ENCODE peak calls at places on chromosomes 16 and 17, in ten cellular contexts. One of them, this sample, is unnamed. For H3K9me3, the result is how much of the 10 kb centered on the place peaks cover.

GRCh38 chr17:45942284-45942683 is 47.9 kb downstream of the MAPT start:
- DNase-seq in cardiac muscle cell: no peak
- DNase-seq in breast epithelium: peak
- DNase-seq in left ventricle myocardium inferior: peak
- DNase-seq in uterus: peak
- DNase-seq in Peyer's patch: no peak
- DNase-seq in ovary: peak
- DNase-seq in stomach: peak
- DNase-seq in suprapubic skin: peak
- DNase-seq in AG04450: no peak
- DNase-seq in this sample: no peak

GRCh38 chr16:64983983-64984382 is 137.9 kb downstream of the CDH11 start:
- DNase-seq in cardiac muscle cell: peak
- DNase-seq in breast epithelium: no peak
- DNase-seq in left ventricle myocardium inferior: no peak
- DNase-seq in uterus: no peak
- DNase-seq in Peyer's patch: no peak
- DNase-seq in ovary: peak
- DNase-seq in stomach: no peak
- DNase-seq in suprapubic skin: no peak
- DNase-seq in AG04450: peak
- DNase-seq in this sample: no peak

GRCh38 chr17:83116311-83116771 is 36.9 kb downstream of the METRNL start:
- DNase-seq in cardiac muscle cell: no peak
- DNase-seq in breast epithelium: no peak
- DNase-seq in left ventricle myocardium inferior: no peak
- DNase-seq in uterus: no peak
- DNase-seq in Peyer's patch: no peak
- DNase-seq in ovary: no peak
- DNase-seq in stomach: no peak
- DNase-seq in suprapubic skin: no peak
- DNase-seq in AG04450: no peak
- DNase-seq in this sample: no peak

GRCh38 chr16:34078697-34079096 is 619.3 kb downstream of the TP53TG3F start:
- DNase-seq in cardiac muscle cell: no peak
- DNase-seq in breast epithelium: no peak
- DNase-seq in left ventricle myocardium inferior: no peak
- DNase-seq in uterus: no peak
- DNase-seq in Peyer's patch: no peak
- DNase-seq in ovary: no peak
- DNase-seq in stomach: no peak
- DNase-seq in suprapubic skin: no peak
- DNase-seq in AG04450: peak
- DNase-seq in this sample: no peak

GRCh38 chr16:17638134-17638533 is 167.4 kb upstream of the XYLT1 start:
- DNase-seq in cardiac muscle cell: no peak
- DNase-seq in breast epithelium: no peak
- DNase-seq in left ventricle myocardium inferior: no peak
- DNase-seq in uterus: no peak
- DNase-seq in Peyer's patch: no peak
- DNase-seq in ovary: no peak
- DNase-seq in stomach: no peak
- DNase-seq in suprapubic skin: no peak
- DNase-seq in AG04450: no peak
- DNase-seq in this sample: no peak

GRCh38 chr16:57358527-57359095 is at the start of gene CCL22:
- DNase-seq in cardiac muscle cell: no peak
- DNase-seq in breast epithelium: no peak
- DNase-seq in left ventricle myocardium inferior: no peak
- DNase-seq in uterus: no peak
- DNase-seq in Peyer's patch: peak
- DNase-seq in ovary: no peak
- DNase-seq in stomach: peak
- DNase-seq in suprapubic skin: peak
- DNase-seq in AG04450: no peak
- DNase-seq in this sample: no peak

GRCh38 chr17:19539040-19539399 is 5.4 kb downstream of the SLC47A1 start:
- DNase-seq in cardiac muscle cell: no peak
- DNase-seq in breast epithelium: no peak
- DNase-seq in left ventricle myocardium inferior: no peak
- DNase-seq in uterus: no peak
- DNase-seq in Peyer's patch: no peak
- DNase-seq in ovary: no peak
- DNase-seq in stomach: no peak
- DNase-seq in suprapubic skin: no peak
- DNase-seq in AG04450: no peak
- DNase-seq in this sample: no peak

GRCh38 chr17:74334393-74335039 is 8.5 kb downstream of the KIF19 start:
- DNase-seq in cardiac muscle cell: no peak
- DNase-seq in breast epithelium: no peak
- DNase-seq in left ventricle myocardium inferior: no peak
- DNase-seq in uterus: no peak
- DNase-seq in Peyer's patch: no peak
- DNase-seq in ovary: no peak
- DNase-seq in stomach: no peak
- DNase-seq in suprapubic skin: no peak
- DNase-seq in AG04450: no peak
- DNase-seq in this sample: no peak

GRCh38 chr16:85389679-85390470 is 223.2 kb upstream of the GSE1 start:
- DNase-seq in cardiac muscle cell: no peak
- DNase-seq in breast epithelium: no peak
- DNase-seq in left ventricle myocardium inferior: peak
- DNase-seq in uterus: no peak
- DNase-seq in Peyer's patch: no peak
- DNase-seq in ovary: no peak
- DNase-seq in stomach: no peak
- DNase-seq in suprapubic skin: peak
- DNase-seq in AG04450: no peak
- DNase-seq in this sample: no peak

GRCh38 chr16:67441907-67442306 is 11.0 kb downstream of the HSD11B2 start:
- DNase-seq in cardiac muscle cell: no peak
- DNase-seq in breast epithelium: no peak
- DNase-seq in left ventricle myocardium inferior: peak
- DNase-seq in uterus: no peak
- DNase-seq in Peyer's patch: no peak
- DNase-seq in ovary: no peak
- DNase-seq in stomach: peak
- DNase-seq in suprapubic skin: no peak
- DNase-seq in AG04450: no peak
- DNase-seq in this sample: no peak

GRCh38 chr17:40035162-40035559 is 19.0 kb downstream of the MED24 start:
- DNase-seq in cardiac muscle cell: peak
- DNase-seq in breast epithelium: no peak
- DNase-seq in left ventricle myocardium inferior: no peak
- DNase-seq in uterus: no peak
- DNase-seq in Peyer's patch: no peak
- DNase-seq in ovary: no peak
- DNase-seq in stomach: no peak
- DNase-seq in suprapubic skin: no peak
- DNase-seq in AG04450: no peak
- DNase-seq in this sample: no peak

GRCh38 chr16:67339453-67339852 is 12.8 kb downstream of the LRRC36 start:
- DNase-seq in cardiac muscle cell: no peak
- DNase-seq in breast epithelium: no peak
- DNase-seq in left ventricle myocardium inferior: no peak
- DNase-seq in uterus: no peak
- DNase-seq in Peyer's patch: no peak
- DNase-seq in ovary: no peak
- DNase-seq in stomach: no peak
- DNase-seq in suprapubic skin: no peak
- DNase-seq in AG04450: peak
- DNase-seq in this sample: no peak

GRCh38 chr17:10050597-10051101 is 145.6 kb upstream of the RCVRN start:
- DNase-seq in cardiac muscle cell: no peak
- DNase-seq in breast epithelium: peak
- DNase-seq in left ventricle myocardium inferior: no peak
- DNase-seq in uterus: peak
- DNase-seq in Peyer's patch: no peak
- DNase-seq in ovary: no peak
- DNase-seq in stomach: no peak
- DNase-seq in suprapubic skin: no peak
- DNase-seq in AG04450: peak
- DNase-seq in this sample: no peak

GRCh38 chr17:80732268-80732667 is 187.6 kb downstream of the RPTOR start:
- DNase-seq in cardiac muscle cell: no peak
- DNase-seq in breast epithelium: no peak
- DNase-seq in left ventricle myocardium inferior: no peak
- DNase-seq in uterus: no peak
- DNase-seq in Peyer's patch: no peak
- DNase-seq in ovary: no peak
- DNase-seq in stomach: no peak
- DNase-seq in suprapubic skin: no peak
- DNase-seq in AG04450: no peak
- DNase-seq in this sample: no peak

GRCh38 chr17:18093616-18094408 is 6.1 kb downstream of the DRG2 start:
- DNase-seq in cardiac muscle cell: peak
- DNase-seq in breast epithelium: no peak
- DNase-seq in left ventricle myocardium inferior: peak
- DNase-seq in uterus: no peak
- DNase-seq in Peyer's patch: no peak
- DNase-seq in ovary: no peak
- DNase-seq in stomach: no peak
- DNase-seq in suprapubic skin: no peak
- DNase-seq in AG04450: peak
- DNase-seq in this sample: no peak

GRCh38 chr16:24748242-24748641 is 18.8 kb downstream of the TNRC6A start:
- DNase-seq in cardiac muscle cell: no peak
- DNase-seq in breast epithelium: peak
- DNase-seq in left ventricle myocardium inferior: no peak
- DNase-seq in uterus: peak
- DNase-seq in Peyer's patch: no peak
- DNase-seq in ovary: peak
- DNase-seq in stomach: no peak
- DNase-seq in suprapubic skin: no peak
- DNase-seq in AG04450: peak
- DNase-seq in this sample: no peak

GRCh38 chr17:21419299-21420239 is 43.4 kb downstream of the KCNJ12 start:
- DNase-seq in cardiac muscle cell: no peak
- DNase-seq in breast epithelium: no peak
- DNase-seq in left ventricle myocardium inferior: peak
- DNase-seq in uterus: no peak
- DNase-seq in Peyer's patch: no peak
- DNase-seq in ovary: no peak
- DNase-seq in stomach: no peak
- DNase-seq in suprapubic skin: peak
- DNase-seq in AG04450: no peak
- DNase-seq in this sample: peak

GRCh38 chr17:60613325-60613724 is 13.3 kb downstream of the PPM1D start:
- DNase-seq in cardiac muscle cell: no peak
- DNase-seq in breast epithelium: no peak
- DNase-seq in left ventricle myocardium inferior: no peak
- DNase-seq in uterus: no peak
- DNase-seq in Peyer's patch: no peak
- DNase-seq in ovary: no peak
- DNase-seq in stomach: no peak
- DNase-seq in suprapubic skin: no peak
- DNase-seq in AG04450: no peak
- DNase-seq in this sample: no peak
- H3K27ac ChIP-seq in cardiac muscle cell: no peak
- H3K27ac ChIP-seq in breast epithelium: no peak
- H3K27ac ChIP-seq in left ventricle myocardium inferior: no peak
- H3K27ac ChIP-seq in uterus: no peak
- H3K27ac ChIP-seq in Peyer's patch: no peak
- H3K27ac ChIP-seq in ovary: no peak
- H3K27ac ChIP-seq in stomach: no peak
- H3K27ac ChIP-seq in suprapubic skin: no peak
- H3K27ac ChIP-seq in AG04450: no peak
- H3K27ac ChIP-seq in this sample: no peak

GRCh38 chr17:42980766-42981397 is 517 bp downstream of the RUNDC1 start:
- DNase-seq in cardiac muscle cell: peak
- DNase-seq in breast epithelium: no peak
- DNase-seq in left ventricle myocardium inferior: peak
- DNase-seq in uterus: peak
- DNase-seq in Peyer's patch: peak
- DNase-seq in ovary: no peak
- DNase-seq in stomach: peak
- DNase-seq in suprapubic skin: no peak
- DNase-seq in AG04450: no peak
- DNase-seq in this sample: peak
- TF ChIP-seq CTCF in cardiac muscle cell: no peak
- TF ChIP-seq CTCF in breast epithelium: no peak
- TF ChIP-seq CTCF in left ventricle myocardium inferior: peak
- TF ChIP-seq CTCF in uterus: no peak
- TF ChIP-seq CTCF in Peyer's patch: peak
- TF ChIP-seq CTCF in ovary: peak
- TF ChIP-seq CTCF in stomach: no peak
- TF ChIP-seq CTCF in suprapubic skin: no peak
- TF ChIP-seq CTCF in AG04450: no peak
- TF ChIP-seq CTCF in this sample: no peak

GRCh38 chr16:35596467-35596866 is 2137.1 kb downstream of the TP53TG3F start:
- DNase-seq in cardiac muscle cell: no peak
- DNase-seq in breast epithelium: no peak
- DNase-seq in left ventricle myocardium inferior: no peak
- DNase-seq in uterus: no peak
- DNase-seq in Peyer's patch: no peak
- DNase-seq in ovary: no peak
- DNase-seq in stomach: no peak
- DNase-seq in suprapubic skin: no peak
- DNase-seq in AG04450: no peak
- DNase-seq in this sample: no peak

GRCh38 chr16:35598696-35599332 is 2139.4 kb downstream of the TP53TG3F start:
- DNase-seq in cardiac muscle cell: no peak
- DNase-seq in breast epithelium: no peak
- DNase-seq in left ventricle myocardium inferior: no peak
- DNase-seq in uterus: no peak
- DNase-seq in Peyer's patch: no peak
- DNase-seq in ovary: no peak
- DNase-seq in stomach: no peak
- DNase-seq in suprapubic skin: no peak
- DNase-seq in AG04450: no peak
- DNase-seq in this sample: no peak

GRCh38 chr16:35605921-35606320 is 2146.5 kb downstream of the TP53TG3F start:
- DNase-seq in cardiac muscle cell: no peak
- DNase-seq in breast epithelium: no peak
- DNase-seq in left ventricle myocardium inferior: no peak
- DNase-seq in uterus: no peak
- DNase-seq in Peyer's patch: no peak
- DNase-seq in ovary: no peak
- DNase-seq in stomach: no peak
- DNase-seq in suprapubic skin: no peak
- DNase-seq in AG04450: no peak
- DNase-seq in this sample: no peak

GRCh38 chr16:35599429-35600165 is 2140.2 kb downstream of the TP53TG3F start:
- DNase-seq in cardiac muscle cell: no peak
- DNase-seq in breast epithelium: no peak
- DNase-seq in left ventricle myocardium inferior: no peak
- DNase-seq in uterus: no peak
- DNase-seq in Peyer's patch: no peak
- DNase-seq in ovary: no peak
- DNase-seq in stomach: no peak
- DNase-seq in suprapubic skin: no peak
- DNase-seq in AG04450: no peak
- DNase-seq in this sample: no peak

GRCh38 chr16:35602116-35602515 is 2142.7 kb downstream of the TP53TG3F start:
- DNase-seq in cardiac muscle cell: no peak
- DNase-seq in breast epithelium: no peak
- DNase-seq in left ventricle myocardium inferior: no peak
- DNase-seq in uterus: no peak
- DNase-seq in Peyer's patch: no peak
- DNase-seq in ovary: no peak
- DNase-seq in stomach: no peak
- DNase-seq in suprapubic skin: no peak
- DNase-seq in AG04450: no peak
- DNase-seq in this sample: no peak
- H3K9me3 ChIP-seq in cardiac muscle cell: under half
- H3K9me3 ChIP-seq in breast epithelium: under half
- H3K9me3 ChIP-seq in left ventricle myocardium inferior: under half
- H3K9me3 ChIP-seq in uterus: under half
- H3K9me3 ChIP-seq in Peyer's patch: under half
- H3K9me3 ChIP-seq in ovary: under half
- H3K9me3 ChIP-seq in stomach: under half
- H3K9me3 ChIP-seq in suprapubic skin: under half
- H3K9me3 ChIP-seq in AG04450: under half
- H3K9me3 ChIP-seq in this sample: under half

GRCh38 chr16:23716484-23716883 is 3.5 kb upstream of the ERN2 start:
- DNase-seq in cardiac muscle cell: no peak
- DNase-seq in breast epithelium: no peak
- DNase-seq in left ventricle myocardium inferior: no peak
- DNase-seq in uterus: no peak
- DNase-seq in Peyer's patch: no peak
- DNase-seq in ovary: no peak
- DNase-seq in stomach: no peak
- DNase-seq in suprapubic skin: no peak
- DNase-seq in AG04450: no peak
- DNase-seq in this sample: no peak
- H3K27ac ChIP-seq in cardiac muscle cell: no peak
- H3K27ac ChIP-seq in breast epithelium: no peak
- H3K27ac ChIP-seq in left ventricle myocardium inferior: no peak
- H3K27ac ChIP-seq in uterus: no peak
- H3K27ac ChIP-seq in Peyer's patch: no peak
- H3K27ac ChIP-seq in ovary: no peak
- H3K27ac ChIP-seq in stomach: no peak
- H3K27ac ChIP-seq in suprapubic skin: no peak
- H3K27ac ChIP-seq in AG04450: no peak
- H3K27ac ChIP-seq in this sample: no peak

This sample was measured in CD4-positive, alpha-beta T cell.